ENCODE peak calls at places on chromosomes 2 and 18, in four cellular contexts. U is IMR-90, N is brain microvascular endothelial cell, D is colonic mucosa. A is an unnamed sample.

GRCh38 chr2:222743263-222743865 is 71.9 kb downstream of the MOGAT1 start:
- DNase-seq in U (no peak), N (peak), D (no peak), A (no peak)

GRCh38 chr2:239161711-239162140 is 239.1 kb downstream of the HDAC4 start:
- DNase-seq in U (no peak), N (no peak), D (no peak), A (no peak)

GRCh38 chr18:48367557-48367956 is 41.6 kb downstream of the ZBTB7C start:
- DNase-seq in U (no peak), N (no peak), D (no peak), A (no peak)

GRCh38 chr2:24586955-24587354 is 95.9 kb downstream of the NCOA1 start:
- DNase-seq in U (no peak), N (no peak), D (no peak), A (no peak)

GRCh38 chr18:11980148-11980554 is 1.2 kb upstream of the IMPA2 start:
- DNase-seq in U (peak), N (peak), D (no peak), A (no peak)

GRCh38 chr2:28390241-28390856 is 2.3 kb upstream of the FOSL2 start:
- DNase-seq in U (peak), N (peak), D (peak), A (no peak)

GRCh38 chr2:216974321-216975302 is 114.7 kb upstream of the TNP1 start:
- DNase-seq in U (no peak), N (no peak), D (peak), A (no peak)

GRCh38 chr2:206981739-206982336 is 42.5 kb downstream of the CPO start:
- DNase-seq in U (peak), N (peak), D (peak), A (peak)

GRCh38 chr2:219713110-219713509 is 85.7 kb downstream of the SLC4A3 start:
- DNase-seq in U (peak), N (peak), D (no peak), A (no peak)

GRCh38 chr2:96143848-96144480 is 1.3 kb downstream of the DUSP2 start:
- DNase-seq in U (no peak), N (no peak), D (no peak), A (no peak)

GRCh38 chr2:61463769-61464475 is 7.0 kb downstream of the USP34 start:
- DNase-seq in U (no peak), N (no peak), D (no peak), A (no peak)

GRCh38 chr2:156333951-156334495 is 1.5 kb upstream of the NR4A2 start:
- DNase-seq in U (peak), N (peak), D (peak), A (no peak)

GRCh38 chr2:15521782-15522181 is 39.4 kb downstream of the NBAS start:
- DNase-seq in U (peak), N (peak), D (no peak), A (no peak)

GRCh38 chr2:234621120-234621519 is 124.2 kb upstream of the ARL4C start:
- DNase-seq in U (no peak), N (no peak), D (no peak), A (no peak)

GRCh38 chr18:22346342-22346967 is 71.3 kb downstream of the CTAGE1 start:
- DNase-seq in U (peak), N (peak), D (peak), A (no peak)

DNA sequence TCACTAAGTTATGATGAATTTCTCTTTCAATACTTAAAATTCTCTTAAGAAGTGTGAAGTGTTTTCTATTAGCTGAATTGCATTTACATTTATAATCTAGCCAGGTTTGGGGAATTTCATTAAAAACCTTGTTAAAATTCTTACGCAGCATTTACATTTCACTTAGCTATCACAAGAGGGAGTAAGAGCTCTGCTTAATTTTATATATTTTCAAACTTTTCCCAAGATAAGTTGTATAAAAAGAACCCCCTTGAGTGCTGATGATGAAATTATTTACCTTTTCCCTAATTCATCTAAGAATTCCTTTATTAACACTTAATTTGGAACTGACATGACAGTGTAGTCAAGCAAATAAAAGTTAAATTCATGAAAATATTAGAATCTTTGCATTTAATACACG is 54.2 kb upstream of the ZSWIM2 start:
- DNase-seq in U (no peak), N (no peak), D (no peak), A (no peak)
- TF ChIP-seq CTCF in U (peak), N (peak), D (no peak), A (peak)

GRCh38 chr18:4453712-4454547 is 1.2 kb downstream of the DLGAP1 start:
- DNase-seq in U (no peak), N (no peak), D (no peak), A (no peak)

GRCh38 chr18:4450065-4450676 is 4.9 kb downstream of the DLGAP1 start:
- DNase-seq in U (no peak), N (no peak), D (no peak), A (no peak)

GRCh38 chr18:4454548-4455112 is 477 bp downstream of the DLGAP1 start:
- DNase-seq in U (no peak), N (no peak), D (no peak), A (no peak)

DNA sequence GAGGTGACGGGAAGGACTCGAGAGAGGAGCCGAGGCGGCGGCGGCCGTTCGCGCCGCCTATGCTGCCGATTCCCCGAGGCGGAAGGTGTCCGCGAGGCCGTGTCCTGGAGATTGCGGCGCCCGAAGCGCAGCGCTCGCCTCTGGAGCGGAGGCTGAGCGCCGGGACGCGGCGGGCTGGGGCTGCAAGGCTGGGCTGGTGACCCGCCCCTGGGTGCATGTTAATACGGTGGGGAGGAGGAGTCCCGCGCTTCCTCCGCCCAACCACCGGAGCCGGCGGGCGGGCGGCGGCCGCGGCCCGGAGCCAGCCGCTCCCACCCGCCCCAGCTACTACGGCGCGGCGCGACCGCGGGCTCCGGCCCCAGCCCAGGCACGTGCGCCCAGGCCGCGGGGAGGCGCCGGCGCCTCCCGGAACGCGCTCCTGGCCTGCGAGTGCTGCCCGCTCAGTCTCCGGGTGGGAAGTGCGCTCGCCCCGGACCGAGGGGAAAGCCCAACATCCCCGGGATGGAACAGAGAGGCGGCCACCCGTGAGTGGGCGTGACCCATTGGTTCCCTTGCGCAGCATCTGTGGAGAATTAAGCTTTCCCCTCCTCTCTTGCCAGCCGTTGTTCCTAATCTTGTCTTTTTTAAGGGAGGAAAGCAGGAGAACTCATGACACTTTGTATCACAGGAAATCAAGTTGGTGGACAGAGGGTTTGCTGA is at the start of gene DLGAP1:
- DNase-seq in U (no peak), N (peak), D (peak), A (no peak)
- H3K4me3 ChIP-seq in U (no peak), N (peak), D (peak), A (peak)

GRCh38 chr2:38557217-38557616 is 45.5 kb downstream of the HNRNPLL start:
- DNase-seq in U (no peak), N (no peak), D (no peak), A (no peak)

GRCh38 chr2:38553554-38553953 is 49.2 kb downstream of the HNRNPLL start:
- DNase-seq in U (no peak), N (no peak), D (no peak), A (no peak)

GRCh38 chr2:38552259-38552658 is 50.5 kb downstream of the HNRNPLL start:
- DNase-seq in U (no peak), N (no peak), D (no peak), A (no peak)

GRCh38 chr2:38556007-38556801 is 46.5 kb downstream of the HNRNPLL start:
- DNase-seq in U (no peak), N (no peak), D (no peak), A (no peak)

DNA sequence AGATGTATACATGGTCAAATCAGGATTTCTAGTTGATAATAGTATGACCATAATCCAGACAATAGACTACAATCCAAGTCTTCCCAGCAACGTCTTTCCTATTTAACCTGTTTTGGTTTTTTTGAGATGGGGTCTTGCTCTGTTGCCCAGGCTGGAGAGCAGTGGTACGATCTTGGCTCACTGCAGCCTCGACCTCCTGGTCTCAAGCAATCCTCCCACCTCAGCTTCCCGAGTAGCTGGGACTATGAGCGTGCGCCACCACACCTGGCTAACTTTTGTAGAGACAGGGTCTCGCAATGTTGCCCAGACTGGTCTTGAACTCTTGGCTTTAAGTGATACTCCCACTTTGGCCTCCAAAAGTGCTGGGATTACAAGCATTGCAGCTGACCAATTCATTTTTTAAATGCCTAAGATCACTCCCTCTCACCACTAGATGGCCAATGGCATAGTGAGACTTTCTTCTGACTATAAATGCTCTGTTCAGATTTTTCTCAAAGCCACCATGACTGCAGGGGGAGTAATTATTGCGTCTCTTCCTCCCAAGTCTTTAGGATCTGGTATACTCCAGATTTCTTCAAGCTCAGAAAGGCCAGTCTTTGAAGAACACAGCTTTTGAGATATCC is 47.6 kb downstream of the HNRNPLL start:
- DNase-seq in U (peak), N (peak), D (no peak), A (no peak)
- TF ChIP-seq CTCF in U (peak), N (peak), D (peak), A (peak)

DNA sequence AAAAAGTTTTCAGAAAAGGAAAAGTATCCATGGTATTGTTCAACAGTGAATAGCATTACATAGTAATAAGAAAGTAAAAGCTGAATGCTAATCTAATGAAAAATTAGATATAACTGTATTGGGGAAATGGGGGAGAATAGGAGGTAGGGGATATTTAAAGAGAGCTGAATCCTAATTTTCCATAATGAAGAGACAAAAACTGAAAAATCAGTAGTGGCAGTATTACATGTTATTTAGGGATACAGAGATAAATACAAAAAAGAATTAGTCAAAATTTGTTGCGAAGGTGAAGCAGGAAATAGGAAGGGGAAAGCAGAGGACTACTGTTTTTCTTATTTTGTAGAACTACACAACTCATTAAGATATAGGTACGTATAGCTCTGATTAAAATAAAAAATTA is 9.1 kb downstream of the TANK start:
- DNase-seq in U (no peak), N (no peak), D (no peak), A (no peak)
- H3K4me3 ChIP-seq in U (no peak), N (no peak), D (no peak), A (no peak)

DNA sequence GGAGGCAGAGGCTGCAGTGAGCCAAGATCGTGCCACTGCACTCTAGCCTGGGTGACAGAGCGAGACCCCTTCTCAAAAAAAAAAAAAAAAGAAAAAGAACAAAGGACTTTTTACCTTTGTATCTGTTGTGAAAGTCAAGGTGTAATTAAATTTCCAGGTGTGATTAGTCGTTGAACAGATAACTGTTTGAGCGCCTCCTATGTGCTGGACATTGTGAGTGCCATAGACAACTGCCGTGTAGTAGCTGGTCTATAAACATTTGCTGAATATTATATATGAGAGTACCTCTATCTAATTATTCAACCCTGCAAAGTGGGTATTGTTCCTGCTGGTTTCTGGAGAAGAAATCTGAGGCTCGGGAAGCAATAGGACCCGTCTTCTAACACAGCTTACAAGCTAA is 71.8 kb downstream of the ASAP2 start:
- DNase-seq in U (no peak), N (no peak), D (no peak), A (no peak)
- TF ChIP-seq CTCF in U (no peak), N (no peak), D (no peak), A (peak)

DNA sequence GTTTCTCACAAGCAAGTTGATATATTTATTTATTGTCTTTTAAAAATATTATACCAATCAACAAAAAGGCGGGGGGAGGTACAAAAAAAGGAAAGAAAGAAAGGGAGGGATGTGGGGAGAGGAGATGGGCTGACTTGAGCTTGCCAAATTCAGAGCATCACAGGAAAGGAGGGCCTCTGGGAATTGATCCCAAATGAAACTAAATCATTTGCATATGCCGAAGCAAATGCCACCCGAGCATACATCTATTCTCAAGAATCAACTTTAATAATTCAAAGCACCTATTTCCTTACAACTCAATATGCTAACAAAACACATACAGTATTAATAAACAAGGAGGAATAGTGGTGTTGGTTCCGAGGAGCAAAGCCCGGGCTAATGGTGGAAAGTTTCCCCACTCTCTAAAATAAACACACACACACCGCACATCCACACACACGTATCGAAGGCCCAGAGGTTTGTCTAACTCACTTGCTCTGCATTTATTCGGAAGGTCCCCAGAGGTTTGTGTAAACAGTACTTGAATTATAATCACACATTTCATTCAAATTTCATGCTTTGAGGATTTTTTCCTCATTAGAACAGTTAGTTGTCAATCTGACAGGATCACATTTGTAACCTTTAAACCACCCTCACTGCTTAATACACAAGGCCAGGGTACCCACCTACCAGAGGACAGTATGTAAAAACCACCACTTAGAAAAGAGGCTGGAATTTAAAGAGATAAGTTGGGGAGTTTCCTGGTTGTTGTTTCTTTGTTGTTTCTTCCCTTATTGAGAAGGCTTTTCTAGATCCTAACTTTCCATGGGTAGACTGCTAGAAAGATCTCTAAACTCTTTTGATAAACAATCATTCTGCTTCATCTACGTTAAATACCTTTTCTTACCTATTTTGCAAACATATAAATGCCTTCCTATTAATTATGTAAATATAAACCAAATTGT is 264.7 kb downstream of the TCF4 start:
- DNase-seq in U (peak), N (no peak), D (no peak), A (no peak)
- H3K4me3 ChIP-seq in U (peak), N (no peak), D (no peak), A (no peak)

GRCh38 chr2:54289942-54290702 is 34.1 kb upstream of the TSPYL6 start:
- DNase-seq in U (no peak), N (no peak), D (no peak), A (no peak)
- TF ChIP-seq CTCF in U (no peak), N (no peak), D (no peak), A (no peak)

A was measured in epithelial cell of proximal tubule.